ENCODE peak calls at places on chromosomes 11 and 22, in five cellular contexts. O is mesenchymal stem cell, A is H1, R is H9, W is trophoblast cell. Z is an unnamed sample.

GRCh38 chr22:37401401-37401859 is 25.8 kb downstream of the ELFN2 start:
- DNase-seq in O (no peak), A (no peak), R (no peak), W (no peak), Z (no peak)

GRCh38 chr11:77205467-77206263 is 77.6 kb downstream of the MYO7A start:
- DNase-seq in O (no peak), A (no peak), R (no peak), W (no peak), Z (no peak)

GRCh38 chr11:5596611-5597201 is at the start of gene TRIM6:
- DNase-seq in O (peak), A (peak), R (peak), W (peak), Z (peak)

GRCh38 chr11:211295-211694 is 3.8 kb downstream of the RIC8A start:
- DNase-seq in O (no peak), A (no peak), R (no peak), W (no peak), Z (no peak)

GRCh38 chr22:26462971-26463661 is 20.5 kb downstream of the HPS4 start:
- DNase-seq in O (no peak), A (no peak), R (no peak), W (peak), Z (no peak)

GRCh38 chr22:44292007-44292370 is 20.8 kb downstream of the SHISAL1 start:
- DNase-seq in O (peak), A (no peak), R (peak), W (no peak), Z (no peak)

GRCh38 chr22:48574776-48575566 is 1252.7 kb downstream of the BRD1 start:
- DNase-seq in O (no peak), A (peak), R (peak), W (no peak), Z (peak)

GRCh38 chr11:11230802-11231562 is 122.1 kb downstream of the CSNK2A3 start:
- DNase-seq in O (no peak), A (peak), R (peak), W (no peak), Z (no peak)

GRCh38 chr11:9615031-9615451 is 41.6 kb downstream of the WEE1 start:
- DNase-seq in O (peak), A (no peak), R (no peak), W (peak), Z (no peak)

GRCh38 chr11:31160504-31161422 is 208.8 kb downstream of the DCDC1 start:
- DNase-seq in O (no peak), A (no peak), R (no peak), W (no peak), Z (peak)

GRCh38 chr11:71139516-71140205 is 112.7 kb downstream of the SHANK2 start:
- DNase-seq in O (no peak), A (no peak), R (no peak), W (no peak), Z (no peak)

GRCh38 chr11:24637520-24637919 is 140.7 kb downstream of the LUZP2 start:
- DNase-seq in O (no peak), A (no peak), R (peak), W (peak), Z (no peak)

GRCh38 chr11:17186932-17187692 is 20.7 kb downstream of the PIK3C2A start:
- DNase-seq in O (no peak), A (no peak), R (no peak), W (no peak), Z (no peak)

GRCh38 chr11:70043482-70043881 is 34.6 kb upstream of the ANO1 start:
- DNase-seq in O (no peak), A (no peak), R (no peak), W (no peak), Z (no peak)

GRCh38 chr22:49983148-49984042 is 22.8 kb downstream of the PIM3 start:
- DNase-seq in O (no peak), A (peak), R (peak), W (no peak), Z (no peak)

GRCh38 chr22:32206774-32207758 is 2.2 kb upstream of the RFPL2 start:
- DNase-seq in O (peak), A (peak), R (peak), W (no peak), Z (no peak)

GRCh38 chr11:116051494-116051893 is 547.3 kb upstream of the CADM1 start:
- DNase-seq in O (no peak), A (no peak), R (peak), W (no peak), Z (no peak)

GRCh38 chr11:61955031-61955415 is 4.9 kb downstream of the BEST1 start:
- DNase-seq in O (peak), A (no peak), R (peak), W (peak), Z (peak)

GRCh38 chr11:35418847-35419712 is at the start of gene SLC1A2:
- DNase-seq in O (peak), A (peak), R (peak), W (no peak), Z (peak)

GRCh38 chr11:32056445-32056844 is 34.4 kb upstream of the RCN1 start:
- DNase-seq in O (no peak), A (no peak), R (no peak), W (no peak), Z (no peak)

GRCh38 chr22:49764151-49764581 is 63.5 kb downstream of the BRD1 start:
- DNase-seq in O (no peak), A (peak), R (peak), W (no peak), Z (no peak)

DNA sequence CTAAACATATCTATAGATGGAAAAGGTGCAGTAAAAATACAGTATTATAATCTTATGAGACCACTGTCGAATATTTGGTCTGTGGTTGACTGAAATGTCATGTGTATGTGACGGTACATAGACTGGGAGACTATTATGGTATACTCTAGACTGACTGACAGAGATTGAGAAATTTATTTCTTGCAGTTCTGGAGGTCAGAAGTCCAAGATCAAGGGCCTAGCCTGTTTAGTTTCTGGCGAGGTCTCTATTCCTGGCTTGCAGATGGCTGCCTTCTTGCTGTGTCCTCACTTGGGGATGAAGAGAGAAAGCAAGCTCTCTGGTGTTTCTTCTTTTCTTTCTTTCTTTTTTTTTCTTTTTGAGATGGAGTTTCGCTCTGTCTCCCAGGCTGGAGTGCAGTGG is 7.3 kb upstream of the OSBP2 start:
- DNase-seq in O (no peak), A (no peak), R (no peak), W (no peak), Z (no peak)
- H2BK12ac ChIP-seq in O (no peak), A (no peak), R (no peak), W (no peak), Z (no peak)

GRCh38 chr11:118533769-118534729 is 3.1 kb downstream of the TMEM25 start:
- DNase-seq in O (no peak), A (no peak), R (no peak), W (no peak), Z (no peak)

GRCh38 chr11:118537409-118537980 is 6.5 kb downstream of the TMEM25 start:
- DNase-seq in O (no peak), A (no peak), R (no peak), W (no peak), Z (no peak)

GRCh38 chr11:118536726-118537125 is 5.7 kb downstream of the TMEM25 start:
- DNase-seq in O (peak), A (no peak), R (no peak), W (peak), Z (no peak)

GRCh38 chr11:118532852-118533768 is 2.1 kb downstream of the TMEM25 start:
- DNase-seq in O (no peak), A (no peak), R (no peak), W (no peak), Z (no peak)

DNA sequence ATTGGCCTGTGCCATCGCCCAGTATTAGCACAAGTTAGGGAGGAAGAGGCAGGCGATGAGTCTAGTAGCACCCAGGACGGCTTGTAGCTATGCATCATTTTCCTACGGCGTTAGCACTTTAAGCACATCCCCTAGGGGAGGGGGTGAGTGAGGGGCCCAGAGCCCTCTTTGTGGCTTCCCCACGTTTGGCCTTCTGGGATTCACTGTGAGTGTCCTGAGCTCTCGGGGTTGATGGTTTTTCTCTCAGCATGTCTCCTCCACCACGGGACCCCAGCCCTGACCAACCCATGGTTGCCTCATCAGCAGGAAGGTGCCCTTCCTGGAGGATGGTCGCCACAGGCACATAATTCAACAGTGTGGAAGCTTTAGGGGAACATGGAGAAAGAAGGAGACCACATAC is 4.3 kb downstream of the TMEM25 start:
- DNase-seq in O (no peak), A (no peak), R (no peak), W (no peak), Z (no peak)
- H2BK12ac ChIP-seq in O (no peak), A (no peak), R (no peak), W (no peak), Z (no peak)

DNA sequence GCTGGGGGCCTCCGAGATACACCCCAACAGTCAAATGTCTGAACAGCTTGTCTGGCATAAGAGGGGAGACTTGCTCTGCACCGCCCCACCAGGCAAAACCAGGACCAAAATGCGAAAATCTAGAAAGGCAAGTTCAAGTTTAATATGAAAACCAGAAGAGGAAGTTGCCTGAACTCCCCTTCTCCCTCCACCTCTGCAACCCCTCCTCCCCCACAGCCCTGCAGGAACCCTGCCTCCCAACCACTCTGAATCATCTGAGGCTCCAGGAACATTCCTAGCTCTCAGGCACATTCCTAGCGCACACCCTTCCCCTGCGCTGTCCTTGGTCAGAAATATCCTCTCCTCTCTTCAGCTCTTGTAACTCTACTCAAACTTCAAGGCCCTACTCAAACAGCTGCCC is 36.7 kb downstream of the ISX start:
- DNase-seq in O (no peak), A (peak), R (peak), W (no peak), Z (no peak)
- H2BK12ac ChIP-seq in O (no peak), A (no peak), R (no peak), W (no peak), Z (no peak)

GRCh38 chr22:19799322-19800190 is 39.0 kb downstream of the TBX1 start:
- DNase-seq in O (peak), A (no peak), R (no peak), W (peak), Z (no peak)

GRCh38 chr22:19798825-19799224 is 38.2 kb downstream of the TBX1 start:
- DNase-seq in O (no peak), A (no peak), R (no peak), W (peak), Z (no peak)

GRCh38 chr22:19800761-19801244 is 40.2 kb downstream of the TBX1 start:
- DNase-seq in O (peak), A (no peak), R (peak), W (no peak), Z (no peak)

GRCh38 chr22:19801340-19802000 is 40.9 kb downstream of the TBX1 start:
- DNase-seq in O (no peak), A (no peak), R (no peak), W (no peak), Z (no peak)

DNA sequence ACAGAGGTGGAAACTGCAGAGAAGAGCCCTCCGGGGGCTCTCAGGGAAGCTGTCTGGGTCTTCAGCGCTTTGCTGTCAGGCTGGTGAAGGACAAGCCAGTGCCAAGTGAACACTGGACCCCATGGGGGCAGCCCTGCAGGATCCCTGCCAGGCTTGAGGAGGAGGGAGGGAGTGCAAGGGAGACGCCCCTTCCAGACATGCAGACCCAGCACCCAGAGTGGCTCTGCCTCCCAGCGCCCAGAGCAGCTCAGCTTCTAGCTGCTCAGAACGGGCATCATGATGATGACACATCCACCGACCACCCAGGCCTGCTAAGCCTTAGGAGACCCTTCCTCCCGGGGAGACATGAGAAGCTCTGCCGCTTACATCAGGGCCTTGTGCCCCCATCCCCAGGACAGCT is 39.7 kb downstream of the TBX1 start:
- DNase-seq in O (no peak), A (no peak), R (no peak), W (no peak), Z (no peak)
- H2BK12ac ChIP-seq in O (no peak), A (no peak), R (no peak), W (no peak), Z (no peak)

GRCh38 chr11:64799925-64800632 is 2.9 kb downstream of the MAP4K2 start:
- DNase-seq in O (peak), A (no peak), R (no peak), W (no peak), Z (no peak)

GRCh38 chr11:64800633-64801464 is 2.2 kb downstream of the MAP4K2 start:
- DNase-seq in O (no peak), A (no peak), R (peak), W (no peak), Z (no peak)

GRCh38 chr11:64801591-64802369 is 1.2 kb downstream of the MAP4K2 start:
- DNase-seq in O (peak), A (no peak), R (peak), W (no peak), Z (no peak)

GRCh38 chr11:64796757-64797541 is 6.1 kb downstream of the MAP4K2 start:
- DNase-seq in O (no peak), A (no peak), R (no peak), W (no peak), Z (no peak)

DNA sequence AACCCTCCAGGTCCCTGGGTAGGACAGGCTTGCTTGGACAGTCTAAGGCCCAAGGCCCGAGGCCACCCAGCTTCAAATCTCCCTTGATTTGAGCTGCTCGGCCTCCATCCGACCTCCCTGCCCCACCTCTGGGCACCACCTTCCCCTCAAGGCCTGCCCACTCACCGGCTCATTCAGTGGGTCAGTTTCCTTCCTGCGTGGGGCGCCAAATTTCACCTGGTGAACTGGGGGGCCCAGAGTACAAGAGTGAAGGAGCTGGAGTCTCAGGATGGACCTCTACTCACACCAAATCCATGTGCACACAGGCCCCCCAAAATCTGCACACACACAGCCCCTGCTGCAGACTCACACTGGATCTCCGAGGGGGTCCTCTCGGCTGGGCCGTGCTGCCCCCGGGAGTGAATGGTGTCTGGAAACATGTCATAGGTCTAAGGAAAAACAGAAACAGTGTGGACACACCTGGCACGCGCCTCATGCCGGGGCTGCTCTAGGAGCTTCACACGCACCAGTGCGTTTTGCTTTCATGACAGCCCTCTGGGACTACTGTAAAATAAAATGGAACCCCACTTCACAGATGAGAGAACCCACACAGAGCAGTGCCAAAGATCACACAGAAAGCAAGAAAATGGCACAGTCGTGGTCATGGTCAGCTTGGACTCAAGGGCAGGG is 3.6 kb downstream of the MAP4K2 start:
- DNase-seq in O (no peak), A (no peak), R (no peak), W (no peak), Z (no peak)
- H2BK12ac ChIP-seq in O (no peak), A (no peak), R (no peak), W (no peak), Z (no peak)

GRCh38 chr11:64569300-64569970 is 21.6 kb upstream of the SLC22A12 start:
- DNase-seq in O (no peak), A (no peak), R (no peak), W (no peak), Z (no peak)

GRCh38 chr11:64571410-64572091 is 19.5 kb upstream of the SLC22A12 start:
- DNase-seq in O (no peak), A (no peak), R (peak), W (peak), Z (no peak)

GRCh38 chr11:64570341-64570740 is 20.7 kb upstream of the SLC22A12 start:
- DNase-seq in O (no peak), A (no peak), R (no peak), W (no peak), Z (no peak)

GRCh38 chr11:64572143-64572542 is 18.9 kb upstream of the SLC22A12 start:
- DNase-seq in O (no peak), A (no peak), R (no peak), W (no peak), Z (no peak)

GRCh38 chr11:64571050-64571409 is 20.0 kb upstream of the SLC22A12 start:
- DNase-seq in O (no peak), A (no peak), R (no peak), W (no peak), Z (no peak)
- H2BK12ac ChIP-seq in O (no peak), A (peak), R (no peak), W (no peak), Z (peak)

GRCh38 chr11:15446315-15446714 is 331.6 kb downstream of the INSC start:
- DNase-seq in O (no peak), A (no peak), R (no peak), W (no peak), Z (no peak)

GRCh38 chr11:15451713-15452112 is 337.0 kb downstream of the INSC start:
- DNase-seq in O (no peak), A (no peak), R (no peak), W (no peak), Z (no peak)

DNA sequence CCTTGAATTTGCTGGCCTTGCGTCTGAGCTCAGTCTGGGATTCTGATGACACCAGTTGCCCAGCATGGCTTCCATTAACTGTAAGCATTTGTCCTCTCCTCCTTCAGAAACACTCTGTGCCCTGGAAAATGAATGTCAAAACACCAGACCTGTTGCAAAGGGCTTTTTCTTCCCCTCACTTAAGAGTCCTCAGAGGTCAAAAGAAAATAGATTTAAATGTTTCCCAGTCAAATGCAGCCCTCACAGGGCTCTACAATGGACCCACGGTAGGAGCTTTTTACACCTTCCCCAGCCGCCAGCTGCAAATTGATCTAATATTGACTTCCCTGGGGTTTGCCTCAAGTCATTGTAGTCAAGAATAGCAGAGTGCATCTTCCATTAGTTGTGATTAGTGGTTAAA is 332.2 kb downstream of the INSC start:
- DNase-seq in O (no peak), A (no peak), R (no peak), W (no peak), Z (no peak)
- H2BK12ac ChIP-seq in O (no peak), A (no peak), R (no peak), W (no peak), Z (no peak)

GRCh38 chr11:104462346-104462745 is 298.4 kb upstream of the PDGFD start:
- DNase-seq in O (peak), A (no peak), R (no peak), W (no peak), Z (no peak)
- H2BK12ac ChIP-seq in O (no peak), A (no peak), R (no peak), W (no peak), Z (no peak)

GRCh38 chr11:63845305-63845704 is 6.4 kb downstream of the MARK2 start:
- DNase-seq in O (peak), A (no peak), R (no peak), W (peak), Z (no peak)
- H2BK12ac ChIP-seq in O (no peak), A (no peak), R (no peak), W (no peak), Z (no peak)